ENCODE peak calls at places on chromosomes 7 and 10, in eight cellular contexts. R is NCI-H1048; S is globus pallidus; C is body of pancreas; F is uterus; I is dorsolateral prefrontal cortex; J is adipocyte; G is CD8-positive, alpha-beta T cell. X is an unnamed sample.

GRCh38 chr7:129209067-129209926 is 15.5 kb upstream of the AHCYL2 start:
- DNase-seq in R (no peak), S (no peak), C (no peak), F (no peak), I (no peak), J (no peak), G (no peak), X (no peak)

GRCh38 chr7:33922820-33923219 is 17.5 kb downstream of the BMPER start:
- DNase-seq in R (no peak), S (no peak), C (peak), F (peak), I (no peak), J (no peak), G (no peak), X (no peak)

GRCh38 chr10:111455776-111456426 is 379.1 kb downstream of the ADRA2A start:
- DNase-seq in R (no peak), S (no peak), C (peak), F (no peak), I (no peak), J (no peak), G (no peak), X (no peak)

GRCh38 chr10:112183329-112184051 is at the start of gene GPAM:
- DNase-seq in R (peak), S (peak), C (peak), F (peak), I (peak), J (peak), G (peak), X (peak)

GRCh38 chr10:43188702-43189101 is 50.5 kb downstream of the CSGALNACT2 start:
- DNase-seq in R (no peak), S (no peak), C (no peak), F (no peak), I (no peak), J (peak), G (no peak), X (no peak)

GRCh38 chr10:132170561-132171361 is 16.0 kb upstream of the DPYSL4 start:
- DNase-seq in R (no peak), S (no peak), C (no peak), F (no peak), I (no peak), J (no peak), G (no peak), X (no peak)

GRCh38 chr10:45220985-45221384 is 94.4 kb downstream of the OR13A1 start:
- DNase-seq in R (no peak), S (no peak), C (no peak), F (no peak), I (no peak), J (no peak), G (no peak), X (no peak)

GRCh38 chr7:133735222-133735621 is 391.9 kb upstream of the LRGUK start:
- DNase-seq in R (no peak), S (no peak), C (no peak), F (no peak), I (no peak), J (no peak), G (no peak), X (no peak)

GRCh38 chr10:9137368-9137767 is 1082.9 kb downstream of the GATA3 start:
- DNase-seq in R (no peak), S (no peak), C (no peak), F (no peak), I (no peak), J (no peak), G (no peak), X (no peak)

GRCh38 chr7:92830532-92831110 is 5.8 kb downstream of the CDK6 start:
- DNase-seq in R (no peak), S (no peak), C (no peak), F (no peak), I (no peak), J (peak), G (no peak), X (no peak)

GRCh38 chr7:27204851-27205322 is 5.0 kb upstream of the HOXA13 start:
- DNase-seq in R (no peak), S (no peak), C (no peak), F (no peak), I (no peak), J (no peak), G (no peak), X (no peak)

GRCh38 chr7:18117482-18117881 is 89.8 kb upstream of the PRPS1L1 start:
- DNase-seq in R (no peak), S (no peak), C (peak), F (no peak), I (no peak), J (peak), G (no peak), X (no peak)

GRCh38 chr7:100943693-100944092 is 5.6 kb upstream of the MUC3A start:
- DNase-seq in R (no peak), S (no peak), C (no peak), F (no peak), I (no peak), J (no peak), G (no peak), X (no peak)

GRCh38 chr10:118793545-118793944 is 38.8 kb upstream of the CACUL1 start:
- DNase-seq in R (no peak), S (no peak), C (no peak), F (no peak), I (no peak), J (no peak), G (no peak), X (no peak)

GRCh38 chr7:99440195-99440594 is 1.5 kb downstream of the CPSF4 start:
- DNase-seq in R (no peak), S (no peak), C (no peak), F (no peak), I (no peak), J (peak), G (no peak), X (no peak)